ENCODE peak calls at places on chromosomes 6 and 20, in four cellular contexts. One of them, this sample, is unnamed. For H3K4me1, the result is how much of the 10 kb centered on the place peaks cover.

GRCh38 chr20:38196592-38196991 is 31.5 kb upstream of the TGM2 start:
- DNase-seq in HepG2: no peak
- DNase-seq in K562: peak
- DNase-seq in HCT116: no peak
- DNase-seq in this sample: no peak

GRCh38 chr20:60095456-60095855 is 137.2 kb downstream of the CDH26 start:
- DNase-seq in K562: no peak
- DNase-seq in HCT116: no peak
- DNase-seq in HepG2: no peak
- DNase-seq in this sample: no peak

GRCh38 chr6:134875367-134875766 is 74.5 kb downstream of the ALDH8A1 start:
- DNase-seq in K562: no peak
- DNase-seq in HepG2: no peak
- DNase-seq in HCT116: no peak
- DNase-seq in this sample: no peak

GRCh38 chr6:63731946-63732735 is 96.5 kb downstream of the PHF3 start:
- DNase-seq in K562: no peak
- DNase-seq in HCT116: no peak
- DNase-seq in HepG2: no peak
- DNase-seq in this sample: no peak

GRCh38 chr20:25300496-25301170 is 52.7 kb downstream of the PYGB start:
- DNase-seq in K562: no peak
- DNase-seq in HCT116: no peak
- DNase-seq in HepG2: no peak
- DNase-seq in this sample: no peak

GRCh38 chr20:57714409-57715267 is 4.8 kb upstream of the PMEPA1 start:
- DNase-seq in K562: no peak
- DNase-seq in HCT116: no peak
- DNase-seq in HepG2: no peak
- DNase-seq in this sample: no peak

GRCh38 chr6:36387440-36388303 is at the start of gene ETV7:
- DNase-seq in HepG2: no peak
- DNase-seq in HCT116: no peak
- DNase-seq in K562: no peak
- DNase-seq in this sample: no peak

GRCh38 chr6:27720607-27721580 is 191.3 kb downstream of the OR2B2 start:
- DNase-seq in K562: peak
- DNase-seq in HepG2: peak
- DNase-seq in HCT116: peak
- DNase-seq in this sample: peak

GRCh38 chr20:55264825-55265224 is 740.5 kb downstream of the CBLN4 start:
- DNase-seq in K562: no peak
- DNase-seq in HepG2: no peak
- DNase-seq in HCT116: no peak
- DNase-seq in this sample: no peak

GRCh38 chr6:112148103-112148502 is 60.7 kb downstream of the FAM229B start:
- DNase-seq in K562: no peak
- DNase-seq in HepG2: no peak
- DNase-seq in HCT116: no peak
- DNase-seq in this sample: no peak

GRCh38 chr20:52190437-52191131 is 995 bp downstream of the ZFP64 start:
- DNase-seq in K562: peak
- DNase-seq in HCT116: peak
- DNase-seq in HepG2: peak
- DNase-seq in this sample: peak

GRCh38 chr6:23013776-23014175 is 444.4 kb downstream of the HDGFL1 start:
- DNase-seq in K562: no peak
- DNase-seq in HepG2: no peak
- DNase-seq in HCT116: no peak
- DNase-seq in this sample: no peak

GRCh38 chr20:17470521-17470920 is 60.7 kb downstream of the BFSP1 start:
- DNase-seq in HepG2: no peak
- DNase-seq in K562: no peak
- DNase-seq in HCT116: no peak
- DNase-seq in this sample: no peak

GRCh38 chr6:45212976-45213375 is 115.2 kb upstream of the RUNX2 start:
- DNase-seq in HepG2: no peak
- DNase-seq in HCT116: no peak
- DNase-seq in K562: no peak
- DNase-seq in this sample: no peak

GRCh38 chr6:147281895-147282565 is 77.8 kb downstream of the STXBP5 start:
- DNase-seq in HCT116: no peak
- DNase-seq in K562: no peak
- DNase-seq in HepG2: no peak
- DNase-seq in this sample: no peak

GRCh38 chr6:32116674-32117073 is 7.5 kb upstream of the TNXB start:
- DNase-seq in K562: peak
- DNase-seq in HCT116: no peak
- DNase-seq in HepG2: peak
- DNase-seq in this sample: no peak

GRCh38 chr20:9516658-9516987 is 2.2 kb downstream of the LAMP5 start:
- DNase-seq in HepG2: no peak
- DNase-seq in HCT116: no peak
- DNase-seq in K562: no peak
- DNase-seq in this sample: no peak

GRCh38 chr6:25173951-25174474 is 105.2 kb upstream of the CARMIL1 start:
- DNase-seq in HepG2: peak
- DNase-seq in K562: no peak
- DNase-seq in HCT116: peak
- DNase-seq in this sample: peak

GRCh38 chr6:162999575-163000285 is 272.0 kb downstream of the PACRG start:
- DNase-seq in HCT116: no peak
- DNase-seq in HepG2: no peak
- DNase-seq in K562: no peak
- DNase-seq in this sample: no peak

GRCh38 chr20:3900187-3900604 is 11.0 kb downstream of the PANK2 start:
- DNase-seq in K562: no peak
- DNase-seq in HCT116: no peak
- DNase-seq in HepG2: no peak
- DNase-seq in this sample: no peak

GRCh38 chr6:132764370-132764769 is 6.7 kb upstream of the VNN2 start:
- DNase-seq in HepG2: no peak
- DNase-seq in K562: no peak
- DNase-seq in HCT116: no peak
- DNase-seq in this sample: no peak

GRCh38 chr6:46940433-46941226 is 18.9 kb upstream of the ADGRF5 start:
- DNase-seq in HCT116: no peak
- DNase-seq in HepG2: no peak
- DNase-seq in K562: no peak
- DNase-seq in this sample: no peak

GRCh38 chr20:50516180-50516934 is 6.2 kb downstream of the PTPN1 start:
- DNase-seq in K562: no peak
- DNase-seq in HepG2: no peak
- DNase-seq in HCT116: no peak
- DNase-seq in this sample: no peak

GRCh38 chr6:53294095-53294494 is 54.7 kb downstream of the ELOVL5 start:
- DNase-seq in HepG2: peak
- DNase-seq in K562: no peak
- DNase-seq in HCT116: peak
- DNase-seq in this sample: no peak

GRCh38 chr6:43972179-43972914 is 154.9 kb downstream of the MRPL14 start:
- DNase-seq in K562: no peak
- DNase-seq in HepG2: no peak
- DNase-seq in HCT116: no peak
- DNase-seq in this sample: no peak

DNA sequence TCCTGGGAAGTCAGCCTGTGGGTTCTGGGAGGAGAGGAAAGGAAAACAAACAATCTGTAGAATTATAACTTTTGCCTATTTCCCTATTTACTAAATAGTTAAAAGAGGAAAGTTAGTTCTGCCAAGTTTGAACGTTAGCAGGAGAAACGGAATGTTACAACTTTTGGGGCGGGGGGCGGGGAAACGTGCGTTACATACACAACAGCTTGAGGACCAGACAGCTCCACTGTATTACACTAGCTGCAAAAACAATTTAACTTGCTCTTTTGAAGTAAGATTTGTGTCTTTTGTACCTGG is 501 bp upstream of the PRDM1 start:
- DNase-seq in K562: no peak
- DNase-seq in HepG2: no peak
- DNase-seq in HCT116: no peak
- DNase-seq in this sample: no peak
- H3K4me1 ChIP-seq in K562: under half
- H3K4me1 ChIP-seq in HepG2: under half
- H3K4me1 ChIP-seq in HCT116: under half
- H3K4me1 ChIP-seq in this sample: under half

DNA sequence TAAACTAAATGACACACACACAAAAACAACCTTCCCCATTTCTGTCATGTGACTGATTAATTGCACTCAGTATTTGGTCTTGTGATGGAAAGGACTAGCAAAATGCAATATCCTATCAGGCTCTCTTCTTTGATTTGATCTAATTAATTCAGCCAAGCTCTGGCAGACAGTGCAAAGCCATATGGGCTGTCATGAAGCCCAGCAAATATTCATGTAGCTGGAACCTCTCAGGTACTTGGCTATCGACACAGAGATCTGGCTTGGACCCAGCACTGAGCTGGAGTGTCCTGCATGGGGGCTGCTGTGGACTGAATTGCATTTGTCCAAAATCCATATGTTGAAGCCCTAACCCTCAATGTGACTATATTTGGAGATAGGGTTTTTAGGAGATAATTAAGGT is 76.9 kb downstream of the STMND1 start:
- DNase-seq in HCT116: no peak
- DNase-seq in K562: no peak
- DNase-seq in HepG2: no peak
- DNase-seq in this sample: no peak
- TF ChIP-seq TCF7L2 in HCT116: no peak
- TF ChIP-seq TCF7L2 in K562: no peak
- TF ChIP-seq TCF7L2 in HepG2: no peak
- TF ChIP-seq TCF7L2 in this sample: no peak

GRCh38 chr20:13883425-13883824 is 98.6 kb downstream of the NDUFAF5 start:
- DNase-seq in HepG2: no peak
- DNase-seq in K562: no peak
- DNase-seq in HCT116: no peak
- DNase-seq in this sample: no peak

DNA sequence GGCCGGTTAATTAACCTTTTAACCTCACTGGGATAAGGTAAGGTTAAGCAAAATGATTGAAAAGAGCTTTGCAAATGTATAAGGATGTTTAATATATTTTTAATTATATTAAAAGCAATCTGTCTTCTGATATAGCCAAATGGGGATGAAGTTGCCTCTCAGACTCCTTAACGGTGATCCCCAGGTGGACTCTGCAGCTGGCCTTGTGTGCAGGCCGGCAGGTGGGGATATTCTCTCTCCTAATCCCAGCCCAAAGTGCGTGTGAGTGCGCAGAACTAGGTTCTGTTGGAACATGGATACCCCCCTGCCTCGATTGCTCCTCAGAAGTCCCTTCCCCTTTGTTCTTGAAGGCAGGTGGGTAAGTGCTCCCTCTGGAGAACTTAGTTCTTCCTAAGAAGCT is 100.0 kb downstream of the NDUFAF5 start:
- DNase-seq in K562: no peak
- DNase-seq in HepG2: no peak
- DNase-seq in HCT116: no peak
- DNase-seq in this sample: no peak
- H3K4me1 ChIP-seq in K562: under half
- H3K4me1 ChIP-seq in HepG2: under half
- H3K4me1 ChIP-seq in HCT116: under half
- H3K4me1 ChIP-seq in this sample: under half

DNA sequence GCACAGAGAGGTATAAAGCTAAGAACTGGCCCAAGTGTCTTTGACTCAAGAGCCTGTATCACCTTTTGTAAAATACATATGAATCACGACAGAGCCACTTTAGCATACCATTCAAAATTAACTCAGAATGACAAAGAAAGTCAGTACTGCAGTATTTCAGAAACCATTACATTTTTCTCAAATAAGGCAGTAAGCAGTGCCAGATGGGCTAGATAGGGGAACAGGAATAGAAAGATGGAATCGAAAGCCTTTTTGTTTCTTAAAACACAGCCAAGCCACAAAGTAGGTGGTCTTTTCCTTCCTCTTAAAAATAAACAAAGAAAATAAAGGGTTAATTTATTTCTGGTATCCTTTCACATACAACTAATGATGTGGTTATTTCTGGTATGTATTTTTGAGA is 10.3 kb downstream of the CLDN20 start:
- DNase-seq in HepG2: no peak
- DNase-seq in HCT116: no peak
- DNase-seq in K562: no peak
- DNase-seq in this sample: no peak
- TF ChIP-seq TCF7L2 in HepG2: no peak
- TF ChIP-seq TCF7L2 in HCT116: no peak
- TF ChIP-seq TCF7L2 in K562: no peak
- TF ChIP-seq TCF7L2 in this sample: no peak